ENCODE peak calls at places on chromosomes 5 and 9, in ten cellular contexts. One of them, this sample, is unnamed.

GRCh38 chr5:167906209-167906853 is 385.1 kb upstream of the WWC1 start:
- DNase-seq in GM13977: no peak
- DNase-seq in B cell: no peak
- DNase-seq in cardiac muscle cell: no peak
- DNase-seq in MM.1S: no peak
- DNase-seq in neural crest cell: no peak
- DNase-seq in mammary epithelial cell: no peak
- DNase-seq in lung: no peak
- DNase-seq in Calu3: no peak
- DNase-seq in Panc1: no peak
- DNase-seq in this sample: no peak

GRCh38 chr5:79002374-79002773 is 17.3 kb upstream of the ARSB start:
- DNase-seq in GM13977: no peak
- DNase-seq in B cell: no peak
- DNase-seq in cardiac muscle cell: no peak
- DNase-seq in MM.1S: no peak
- DNase-seq in neural crest cell: no peak
- DNase-seq in mammary epithelial cell: no peak
- DNase-seq in lung: no peak
- DNase-seq in Calu3: no peak
- DNase-seq in Panc1: no peak
- DNase-seq in this sample: no peak

GRCh38 chr5:16265141-16265540 is 85.5 kb upstream of the MARCHF11 start:
- DNase-seq in GM13977: no peak
- DNase-seq in B cell: no peak
- DNase-seq in cardiac muscle cell: no peak
- DNase-seq in MM.1S: peak
- DNase-seq in neural crest cell: no peak
- DNase-seq in mammary epithelial cell: no peak
- DNase-seq in lung: no peak
- DNase-seq in Calu3: no peak
- DNase-seq in Panc1: no peak
- DNase-seq in this sample: no peak

GRCh38 chr9:96150324-96151023 is 151.5 kb downstream of the HSD17B3 start:
- DNase-seq in GM13977: peak
- DNase-seq in B cell: no peak
- DNase-seq in cardiac muscle cell: no peak
- DNase-seq in MM.1S: peak
- DNase-seq in neural crest cell: no peak
- DNase-seq in mammary epithelial cell: no peak
- DNase-seq in lung: no peak
- DNase-seq in Calu3: no peak
- DNase-seq in Panc1: no peak
- DNase-seq in this sample: peak

GRCh38 chr5:139795074-139796001 is at the start of gene PSD2:
- DNase-seq in GM13977: no peak
- DNase-seq in B cell: no peak
- DNase-seq in cardiac muscle cell: peak
- DNase-seq in MM.1S: peak
- DNase-seq in neural crest cell: no peak
- DNase-seq in mammary epithelial cell: peak
- DNase-seq in lung: no peak
- DNase-seq in Calu3: peak
- DNase-seq in Panc1: no peak
- DNase-seq in this sample: peak

GRCh38 chr9:121662359-121662758 is 10.9 kb downstream of the DAB2IP start:
- DNase-seq in GM13977: no peak
- DNase-seq in B cell: no peak
- DNase-seq in cardiac muscle cell: no peak
- DNase-seq in MM.1S: no peak
- DNase-seq in neural crest cell: no peak
- DNase-seq in mammary epithelial cell: no peak
- DNase-seq in lung: no peak
- DNase-seq in Calu3: no peak
- DNase-seq in Panc1: no peak
- DNase-seq in this sample: no peak

GRCh38 chr5:10307206-10308148 is at the start of gene CMBL:
- DNase-seq in GM13977: peak
- DNase-seq in B cell: no peak
- DNase-seq in cardiac muscle cell: peak
- DNase-seq in MM.1S: peak
- DNase-seq in neural crest cell: peak
- DNase-seq in mammary epithelial cell: peak
- DNase-seq in lung: peak
- DNase-seq in Calu3: peak
- DNase-seq in Panc1: no peak
- DNase-seq in this sample: peak

GRCh38 chr5:78644129-78644528 is 4.4 kb downstream of the LHFPL2 start:
- DNase-seq in GM13977: no peak
- DNase-seq in B cell: no peak
- DNase-seq in cardiac muscle cell: no peak
- DNase-seq in MM.1S: no peak
- DNase-seq in neural crest cell: no peak
- DNase-seq in mammary epithelial cell: no peak
- DNase-seq in lung: no peak
- DNase-seq in Calu3: no peak
- DNase-seq in Panc1: no peak
- DNase-seq in this sample: no peak

GRCh38 chr9:125484632-125485282 is 222.3 kb downstream of the MAPKAP1 start:
- DNase-seq in GM13977: no peak
- DNase-seq in B cell: no peak
- DNase-seq in cardiac muscle cell: peak
- DNase-seq in MM.1S: no peak
- DNase-seq in neural crest cell: no peak
- DNase-seq in mammary epithelial cell: peak
- DNase-seq in lung: no peak
- DNase-seq in Calu3: no peak
- DNase-seq in Panc1: no peak
- DNase-seq in this sample: no peak

GRCh38 chr5:150457112-150457511 is 7.6 kb upstream of the RPS14 start:
- DNase-seq in GM13977: no peak
- DNase-seq in B cell: no peak
- DNase-seq in cardiac muscle cell: no peak
- DNase-seq in MM.1S: peak
- DNase-seq in neural crest cell: no peak
- DNase-seq in mammary epithelial cell: no peak
- DNase-seq in lung: no peak
- DNase-seq in Calu3: no peak
- DNase-seq in Panc1: no peak
- DNase-seq in this sample: no peak

GRCh38 chr9:129569506-129570449 is 51.1 kb downstream of the C9orf50 start:
- DNase-seq in GM13977: peak
- DNase-seq in B cell: no peak
- DNase-seq in cardiac muscle cell: peak
- DNase-seq in MM.1S: no peak
- DNase-seq in neural crest cell: no peak
- DNase-seq in mammary epithelial cell: no peak
- DNase-seq in lung: no peak
- DNase-seq in Calu3: peak
- DNase-seq in Panc1: no peak
- DNase-seq in this sample: peak

GRCh38 chr9:121671612-121672155 is 20.2 kb downstream of the DAB2IP start:
- DNase-seq in GM13977: no peak
- DNase-seq in B cell: no peak
- DNase-seq in cardiac muscle cell: peak
- DNase-seq in MM.1S: no peak
- DNase-seq in neural crest cell: no peak
- DNase-seq in mammary epithelial cell: no peak
- DNase-seq in lung: no peak
- DNase-seq in Calu3: no peak
- DNase-seq in Panc1: no peak
- DNase-seq in this sample: no peak

GRCh38 chr5:58548104-58548503 is 34.8 kb upstream of the RAB3C start:
- DNase-seq in GM13977: no peak
- DNase-seq in B cell: no peak
- DNase-seq in cardiac muscle cell: no peak
- DNase-seq in MM.1S: no peak
- DNase-seq in neural crest cell: no peak
- DNase-seq in mammary epithelial cell: no peak
- DNase-seq in lung: no peak
- DNase-seq in Calu3: no peak
- DNase-seq in Panc1: no peak
- DNase-seq in this sample: no peak
- TF ChIP-seq CTCF in GM13977: no peak
- TF ChIP-seq CTCF in B cell: no peak
- TF ChIP-seq CTCF in cardiac muscle cell: no peak
- TF ChIP-seq CTCF in MM.1S: no peak
- TF ChIP-seq CTCF in neural crest cell: no peak
- TF ChIP-seq CTCF in mammary epithelial cell: no peak
- TF ChIP-seq CTCF in lung: no peak
- TF ChIP-seq CTCF in Calu3: no peak
- TF ChIP-seq CTCF in Panc1: no peak
- TF ChIP-seq CTCF in this sample: no peak

DNA sequence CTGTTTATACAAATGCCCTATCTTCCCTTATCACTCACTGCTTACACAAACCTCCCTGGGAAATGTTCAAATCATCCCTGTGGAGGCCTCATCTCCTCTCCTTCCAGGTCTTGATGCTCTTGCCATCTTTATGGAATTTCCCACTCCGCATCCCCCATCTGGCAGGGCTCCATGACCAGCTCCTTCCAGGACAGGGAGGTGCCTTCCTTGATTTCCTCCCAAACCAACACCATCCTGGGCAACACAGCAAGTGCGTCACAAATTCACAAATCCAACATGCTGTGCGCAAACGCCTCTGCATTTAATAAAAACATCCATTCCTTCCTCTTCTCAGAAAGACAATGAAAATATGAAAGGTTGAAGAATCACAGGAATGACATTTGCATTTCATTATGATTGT is 51.7 kb downstream of the EPB41L4A start:
- DNase-seq in GM13977: no peak
- DNase-seq in B cell: no peak
- DNase-seq in cardiac muscle cell: no peak
- DNase-seq in MM.1S: no peak
- DNase-seq in neural crest cell: no peak
- DNase-seq in mammary epithelial cell: no peak
- DNase-seq in lung: no peak
- DNase-seq in Calu3: no peak
- DNase-seq in Panc1: no peak
- DNase-seq in this sample: no peak
- TF ChIP-seq CTCF in GM13977: no peak
- TF ChIP-seq CTCF in B cell: no peak
- TF ChIP-seq CTCF in cardiac muscle cell: no peak
- TF ChIP-seq CTCF in MM.1S: no peak
- TF ChIP-seq CTCF in neural crest cell: no peak
- TF ChIP-seq CTCF in mammary epithelial cell: no peak
- TF ChIP-seq CTCF in lung: no peak
- TF ChIP-seq CTCF in Calu3: no peak
- TF ChIP-seq CTCF in Panc1: no peak
- TF ChIP-seq CTCF in this sample: no peak

GRCh38 chr5:176646049-176646706 is 1.1 kb upstream of the TSPAN17 start:
- DNase-seq in GM13977: no peak
- DNase-seq in B cell: no peak
- DNase-seq in cardiac muscle cell: no peak
- DNase-seq in MM.1S: no peak
- DNase-seq in neural crest cell: no peak
- DNase-seq in mammary epithelial cell: no peak
- DNase-seq in lung: no peak
- DNase-seq in Calu3: no peak
- DNase-seq in Panc1: no peak
- DNase-seq in this sample: no peak

GRCh38 chr5:176646707-176647029 is 616 bp upstream of the TSPAN17 start:
- DNase-seq in GM13977: no peak
- DNase-seq in B cell: no peak
- DNase-seq in cardiac muscle cell: no peak
- DNase-seq in MM.1S: no peak
- DNase-seq in neural crest cell: no peak
- DNase-seq in mammary epithelial cell: no peak
- DNase-seq in lung: no peak
- DNase-seq in Calu3: no peak
- DNase-seq in Panc1: no peak
- DNase-seq in this sample: no peak

GRCh38 chr5:176648467-176649194 is 1.3 kb downstream of the TSPAN17 start:
- DNase-seq in GM13977: no peak
- DNase-seq in B cell: no peak
- DNase-seq in cardiac muscle cell: no peak
- DNase-seq in MM.1S: no peak
- DNase-seq in neural crest cell: no peak
- DNase-seq in mammary epithelial cell: no peak
- DNase-seq in lung: no peak
- DNase-seq in Calu3: no peak
- DNase-seq in Panc1: no peak
- DNase-seq in this sample: no peak

GRCh38 chr5:176647870-176648466 is 684 bp downstream of the TSPAN17 start:
- DNase-seq in GM13977: no peak
- DNase-seq in B cell: no peak
- DNase-seq in cardiac muscle cell: peak
- DNase-seq in MM.1S: no peak
- DNase-seq in neural crest cell: no peak
- DNase-seq in mammary epithelial cell: peak
- DNase-seq in lung: peak
- DNase-seq in Calu3: peak
- DNase-seq in Panc1: no peak
- DNase-seq in this sample: no peak

GRCh38 chr5:176647030-176647869 is at the start of gene TSPAN17:
- DNase-seq in GM13977: peak
- DNase-seq in B cell: peak
- DNase-seq in cardiac muscle cell: peak
- DNase-seq in MM.1S: peak
- DNase-seq in neural crest cell: peak
- DNase-seq in mammary epithelial cell: peak
- DNase-seq in lung: peak
- DNase-seq in Calu3: peak
- DNase-seq in Panc1: peak
- DNase-seq in this sample: peak
- TF ChIP-seq CTCF in GM13977: peak
- TF ChIP-seq CTCF in B cell: no peak
- TF ChIP-seq CTCF in cardiac muscle cell: peak
- TF ChIP-seq CTCF in MM.1S: peak
- TF ChIP-seq CTCF in neural crest cell: no peak
- TF ChIP-seq CTCF in mammary epithelial cell: no peak
- TF ChIP-seq CTCF in lung: peak
- TF ChIP-seq CTCF in Calu3: no peak
- TF ChIP-seq CTCF in Panc1: no peak
- TF ChIP-seq CTCF in this sample: peak

GRCh38 chr5:38494175-38494574 is 62.3 kb downstream of the LIFR start:
- DNase-seq in GM13977: no peak
- DNase-seq in B cell: no peak
- DNase-seq in cardiac muscle cell: no peak
- DNase-seq in MM.1S: no peak
- DNase-seq in neural crest cell: no peak
- DNase-seq in mammary epithelial cell: no peak
- DNase-seq in lung: no peak
- DNase-seq in Calu3: no peak
- DNase-seq in Panc1: no peak
- DNase-seq in this sample: no peak

GRCh38 chr5:38500861-38501260 is 55.6 kb downstream of the LIFR start:
- DNase-seq in GM13977: no peak
- DNase-seq in B cell: no peak
- DNase-seq in cardiac muscle cell: peak
- DNase-seq in MM.1S: no peak
- DNase-seq in neural crest cell: no peak
- DNase-seq in mammary epithelial cell: peak
- DNase-seq in lung: no peak
- DNase-seq in Calu3: no peak
- DNase-seq in Panc1: no peak
- DNase-seq in this sample: no peak

DNA sequence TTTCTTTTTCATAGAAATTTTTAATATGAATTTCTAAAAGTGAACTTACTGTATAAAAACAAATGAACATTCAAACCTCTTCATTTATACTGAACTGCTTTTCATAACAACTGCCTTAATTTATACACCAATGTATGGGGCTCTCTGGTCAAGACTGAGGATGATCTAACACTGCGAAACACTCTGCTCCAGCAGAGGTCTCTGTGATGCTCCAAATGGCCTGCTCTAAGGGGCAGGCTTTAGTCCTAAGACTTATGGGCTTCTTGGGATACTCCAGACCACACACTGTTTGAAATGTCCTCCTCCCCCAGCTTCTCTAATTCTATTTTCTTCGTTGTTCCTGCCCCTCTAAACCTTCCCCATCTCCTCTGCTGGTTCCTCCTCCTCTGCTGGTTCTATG is 58.5 kb downstream of the LIFR start:
- DNase-seq in GM13977: no peak
- DNase-seq in B cell: no peak
- DNase-seq in cardiac muscle cell: peak
- DNase-seq in MM.1S: no peak
- DNase-seq in neural crest cell: no peak
- DNase-seq in mammary epithelial cell: no peak
- DNase-seq in lung: no peak
- DNase-seq in Calu3: no peak
- DNase-seq in Panc1: no peak
- DNase-seq in this sample: no peak
- TF ChIP-seq CTCF in GM13977: no peak
- TF ChIP-seq CTCF in B cell: no peak
- TF ChIP-seq CTCF in cardiac muscle cell: peak
- TF ChIP-seq CTCF in MM.1S: peak
- TF ChIP-seq CTCF in neural crest cell: no peak
- TF ChIP-seq CTCF in mammary epithelial cell: no peak
- TF ChIP-seq CTCF in lung: no peak
- TF ChIP-seq CTCF in Calu3: no peak
- TF ChIP-seq CTCF in Panc1: peak
- TF ChIP-seq CTCF in this sample: no peak

This sample was measured in GM20000.